ENCODE peak calls at places on chromosome 13, in nine cellular contexts. One of them, this sample, is unnamed.

GRCh38 chr13:64305246-64305645 is 2889.6 kb upstream of the PCDH20 start:
- DNase-seq in activated T-cell treated with anti-CD3 and anti-CD28 coated beads for 1 hour: no peak
- DNase-seq in sigmoid colon: no peak
- DNase-seq in RCC 7860: no peak
- DNase-seq in CD4-positive, alpha-beta T cell: no peak
- DNase-seq in stomach: no peak
- DNase-seq in psoas muscle: no peak
- DNase-seq in stimulated activated CD8-positive, alpha-beta memory T cell treated with anti-CD3 and anti-CD28 coated beads, Interleukin-4, amount 100 ng/mL, for 1 hour: no peak
- DNase-seq in stimulated activated CD4-positive, alpha-beta T cell treated with anti-CD3 and anti-CD28 coated beads, Interleukin-1b, Interleukin-23, amount 100 ng/mL, for 1 hour: no peak
- DNase-seq in this sample: no peak

GRCh38 chr13:39410089-39410901 is 192.7 kb downstream of the LHFPL6 start:
- DNase-seq in activated T-cell treated with anti-CD3 and anti-CD28 coated beads for 1 hour: no peak
- DNase-seq in sigmoid colon: no peak
- DNase-seq in RCC 7860: no peak
- DNase-seq in CD4-positive, alpha-beta T cell: no peak
- DNase-seq in stomach: no peak
- DNase-seq in psoas muscle: no peak
- DNase-seq in stimulated activated CD8-positive, alpha-beta memory T cell treated with anti-CD3 and anti-CD28 coated beads, Interleukin-4, amount 100 ng/mL, for 1 hour: no peak
- DNase-seq in stimulated activated CD4-positive, alpha-beta T cell treated with anti-CD3 and anti-CD28 coated beads, Interleukin-1b, Interleukin-23, amount 100 ng/mL, for 1 hour: no peak
- DNase-seq in this sample: no peak

GRCh38 chr13:96636310-96636709 is 358.0 kb downstream of the OXGR1 start:
- DNase-seq in activated T-cell treated with anti-CD3 and anti-CD28 coated beads for 1 hour: no peak
- DNase-seq in sigmoid colon: no peak
- DNase-seq in RCC 7860: no peak
- DNase-seq in CD4-positive, alpha-beta T cell: no peak
- DNase-seq in stomach: no peak
- DNase-seq in psoas muscle: no peak
- DNase-seq in stimulated activated CD8-positive, alpha-beta memory T cell treated with anti-CD3 and anti-CD28 coated beads, Interleukin-4, amount 100 ng/mL, for 1 hour: no peak
- DNase-seq in stimulated activated CD4-positive, alpha-beta T cell treated with anti-CD3 and anti-CD28 coated beads, Interleukin-1b, Interleukin-23, amount 100 ng/mL, for 1 hour: no peak
- DNase-seq in this sample: no peak

GRCh38 chr13:49869514-49869913 is 66.6 kb downstream of the SPRYD7 start:
- DNase-seq in activated T-cell treated with anti-CD3 and anti-CD28 coated beads for 1 hour: no peak
- DNase-seq in sigmoid colon: no peak
- DNase-seq in RCC 7860: no peak
- DNase-seq in CD4-positive, alpha-beta T cell: no peak
- DNase-seq in stomach: no peak
- DNase-seq in psoas muscle: no peak
- DNase-seq in stimulated activated CD8-positive, alpha-beta memory T cell treated with anti-CD3 and anti-CD28 coated beads, Interleukin-4, amount 100 ng/mL, for 1 hour: no peak
- DNase-seq in stimulated activated CD4-positive, alpha-beta T cell treated with anti-CD3 and anti-CD28 coated beads, Interleukin-1b, Interleukin-23, amount 100 ng/mL, for 1 hour: no peak
- DNase-seq in this sample: no peak

GRCh38 chr13:48904668-48905290 is 70.9 kb upstream of the FNDC3A start:
- DNase-seq in activated T-cell treated with anti-CD3 and anti-CD28 coated beads for 1 hour: no peak
- DNase-seq in sigmoid colon: no peak
- DNase-seq in RCC 7860: no peak
- DNase-seq in CD4-positive, alpha-beta T cell: no peak
- DNase-seq in stomach: no peak
- DNase-seq in psoas muscle: no peak
- DNase-seq in stimulated activated CD8-positive, alpha-beta memory T cell treated with anti-CD3 and anti-CD28 coated beads, Interleukin-4, amount 100 ng/mL, for 1 hour: no peak
- DNase-seq in stimulated activated CD4-positive, alpha-beta T cell treated with anti-CD3 and anti-CD28 coated beads, Interleukin-1b, Interleukin-23, amount 100 ng/mL, for 1 hour: no peak
- DNase-seq in this sample: no peak

GRCh38 chr13:97848886-97849285 is 104.6 kb upstream of the IPO5 start:
- DNase-seq in activated T-cell treated with anti-CD3 and anti-CD28 coated beads for 1 hour: no peak
- DNase-seq in sigmoid colon: no peak
- DNase-seq in RCC 7860: no peak
- DNase-seq in CD4-positive, alpha-beta T cell: no peak
- DNase-seq in stomach: no peak
- DNase-seq in psoas muscle: no peak
- DNase-seq in stimulated activated CD8-positive, alpha-beta memory T cell treated with anti-CD3 and anti-CD28 coated beads, Interleukin-4, amount 100 ng/mL, for 1 hour: no peak
- DNase-seq in stimulated activated CD4-positive, alpha-beta T cell treated with anti-CD3 and anti-CD28 coated beads, Interleukin-1b, Interleukin-23, amount 100 ng/mL, for 1 hour: no peak
- DNase-seq in this sample: no peak

GRCh38 chr13:70391678-70392077 is 283.4 kb upstream of the KLHL1 start:
- DNase-seq in activated T-cell treated with anti-CD3 and anti-CD28 coated beads for 1 hour: no peak
- DNase-seq in sigmoid colon: no peak
- DNase-seq in RCC 7860: no peak
- DNase-seq in CD4-positive, alpha-beta T cell: no peak
- DNase-seq in stomach: peak; percentile 35
- DNase-seq in psoas muscle: no peak
- DNase-seq in stimulated activated CD8-positive, alpha-beta memory T cell treated with anti-CD3 and anti-CD28 coated beads, Interleukin-4, amount 100 ng/mL, for 1 hour: no peak
- DNase-seq in stimulated activated CD4-positive, alpha-beta T cell treated with anti-CD3 and anti-CD28 coated beads, Interleukin-1b, Interleukin-23, amount 100 ng/mL, for 1 hour: no peak
- DNase-seq in this sample: no peak

GRCh38 chr13:91142572-91142971 is 204.9 kb upstream of the MIR17HG start:
- DNase-seq in activated T-cell treated with anti-CD3 and anti-CD28 coated beads for 1 hour: no peak
- DNase-seq in sigmoid colon: no peak
- DNase-seq in RCC 7860: peak; percentile 64
- DNase-seq in CD4-positive, alpha-beta T cell: no peak
- DNase-seq in stomach: no peak
- DNase-seq in psoas muscle: no peak
- DNase-seq in stimulated activated CD8-positive, alpha-beta memory T cell treated with anti-CD3 and anti-CD28 coated beads, Interleukin-4, amount 100 ng/mL, for 1 hour: no peak
- DNase-seq in stimulated activated CD4-positive, alpha-beta T cell treated with anti-CD3 and anti-CD28 coated beads, Interleukin-1b, Interleukin-23, amount 100 ng/mL, for 1 hour: no peak
- DNase-seq in this sample: no peak

GRCh38 chr13:20006206-20006605 is 47.7 kb downstream of the ZMYM2 start:
- DNase-seq in activated T-cell treated with anti-CD3 and anti-CD28 coated beads for 1 hour: no peak
- DNase-seq in sigmoid colon: no peak
- DNase-seq in RCC 7860: no peak
- DNase-seq in CD4-positive, alpha-beta T cell: no peak
- DNase-seq in stomach: no peak
- DNase-seq in psoas muscle: no peak
- DNase-seq in stimulated activated CD8-positive, alpha-beta memory T cell treated with anti-CD3 and anti-CD28 coated beads, Interleukin-4, amount 100 ng/mL, for 1 hour: no peak
- DNase-seq in stimulated activated CD4-positive, alpha-beta T cell treated with anti-CD3 and anti-CD28 coated beads, Interleukin-1b, Interleukin-23, amount 100 ng/mL, for 1 hour: no peak
- DNase-seq in this sample: no peak

GRCh38 chr13:35818577-35819165 is 312.5 kb downstream of the DCLK1 start:
- DNase-seq in activated T-cell treated with anti-CD3 and anti-CD28 coated beads for 1 hour: no peak
- DNase-seq in sigmoid colon: no peak
- DNase-seq in RCC 7860: peak; percentile 11
- DNase-seq in CD4-positive, alpha-beta T cell: no peak
- DNase-seq in stomach: no peak
- DNase-seq in psoas muscle: no peak
- DNase-seq in stimulated activated CD8-positive, alpha-beta memory T cell treated with anti-CD3 and anti-CD28 coated beads, Interleukin-4, amount 100 ng/mL, for 1 hour: no peak
- DNase-seq in stimulated activated CD4-positive, alpha-beta T cell treated with anti-CD3 and anti-CD28 coated beads, Interleukin-1b, Interleukin-23, amount 100 ng/mL, for 1 hour: no peak
- DNase-seq in this sample: no peak

GRCh38 chr13:53839461-53839860 is 810.8 kb downstream of the OLFM4 start:
- DNase-seq in activated T-cell treated with anti-CD3 and anti-CD28 coated beads for 1 hour: no peak
- DNase-seq in sigmoid colon: no peak
- DNase-seq in RCC 7860: no peak
- DNase-seq in CD4-positive, alpha-beta T cell: no peak
- DNase-seq in stomach: no peak
- DNase-seq in psoas muscle: no peak
- DNase-seq in stimulated activated CD8-positive, alpha-beta memory T cell treated with anti-CD3 and anti-CD28 coated beads, Interleukin-4, amount 100 ng/mL, for 1 hour: no peak
- DNase-seq in stimulated activated CD4-positive, alpha-beta T cell treated with anti-CD3 and anti-CD28 coated beads, Interleukin-1b, Interleukin-23, amount 100 ng/mL, for 1 hour: no peak
- DNase-seq in this sample: no peak

GRCh38 chr13:33017410-33017929 is 1.2 kb downstream of the KL start:
- DNase-seq in activated T-cell treated with anti-CD3 and anti-CD28 coated beads for 1 hour: no peak
- DNase-seq in sigmoid colon: peak; percentile 84
- DNase-seq in RCC 7860: peak; percentile 14
- DNase-seq in CD4-positive, alpha-beta T cell: no peak
- DNase-seq in stomach: peak; percentile 59
- DNase-seq in psoas muscle: peak; percentile 65
- DNase-seq in stimulated activated CD8-positive, alpha-beta memory T cell treated with anti-CD3 and anti-CD28 coated beads, Interleukin-4, amount 100 ng/mL, for 1 hour: no peak
- DNase-seq in stimulated activated CD4-positive, alpha-beta T cell treated with anti-CD3 and anti-CD28 coated beads, Interleukin-1b, Interleukin-23, amount 100 ng/mL, for 1 hour: no peak
- DNase-seq in this sample: peak; percentile 28

GRCh38 chr13:74444161-74444571 is 310.0 kb upstream of the KLF12 start:
- DNase-seq in activated T-cell treated with anti-CD3 and anti-CD28 coated beads for 1 hour: no peak
- DNase-seq in sigmoid colon: no peak
- DNase-seq in RCC 7860: no peak
- DNase-seq in CD4-positive, alpha-beta T cell: no peak
- DNase-seq in stomach: no peak
- DNase-seq in psoas muscle: no peak
- DNase-seq in stimulated activated CD8-positive, alpha-beta memory T cell treated with anti-CD3 and anti-CD28 coated beads, Interleukin-4, amount 100 ng/mL, for 1 hour: no peak
- DNase-seq in stimulated activated CD4-positive, alpha-beta T cell treated with anti-CD3 and anti-CD28 coated beads, Interleukin-1b, Interleukin-23, amount 100 ng/mL, for 1 hour: no peak
- DNase-seq in this sample: no peak

GRCh38 chr13:35367586-35367985 is 108.9 kb downstream of the MAB21L1 start:
- DNase-seq in activated T-cell treated with anti-CD3 and anti-CD28 coated beads for 1 hour: no peak
- DNase-seq in sigmoid colon: no peak
- DNase-seq in RCC 7860: no peak
- DNase-seq in CD4-positive, alpha-beta T cell: no peak
- DNase-seq in stomach: no peak
- DNase-seq in psoas muscle: no peak
- DNase-seq in stimulated activated CD8-positive, alpha-beta memory T cell treated with anti-CD3 and anti-CD28 coated beads, Interleukin-4, amount 100 ng/mL, for 1 hour: no peak
- DNase-seq in stimulated activated CD4-positive, alpha-beta T cell treated with anti-CD3 and anti-CD28 coated beads, Interleukin-1b, Interleukin-23, amount 100 ng/mL, for 1 hour: no peak
- DNase-seq in this sample: no peak

GRCh38 chr13:30034448-30034795 is 184.0 kb upstream of the UBL3 start:
- DNase-seq in activated T-cell treated with anti-CD3 and anti-CD28 coated beads for 1 hour: no peak
- DNase-seq in sigmoid colon: no peak
- DNase-seq in RCC 7860: no peak
- DNase-seq in CD4-positive, alpha-beta T cell: no peak
- DNase-seq in stomach: no peak
- DNase-seq in psoas muscle: no peak
- DNase-seq in stimulated activated CD8-positive, alpha-beta memory T cell treated with anti-CD3 and anti-CD28 coated beads, Interleukin-4, amount 100 ng/mL, for 1 hour: no peak
- DNase-seq in stimulated activated CD4-positive, alpha-beta T cell treated with anti-CD3 and anti-CD28 coated beads, Interleukin-1b, Interleukin-23, amount 100 ng/mL, for 1 hour: no peak
- DNase-seq in this sample: no peak